ENCODE peak calls at places on chromosomes 12 and 14, in five cellular contexts. U is right cardiac atrium; S is NCI-H1436; G is AG09319; H is activated naive CD8-positive, alpha-beta T cell treated with anti-CD3 and anti-CD28 coated beads, Interleukin-2, amount 50 U/mL, for 24 hours. V is an unnamed sample.

GRCh38 chr14:36663404-36664321 is 2.0 kb downstream of the PAX9 start:
- DNase-seq in S (no peak), U (no peak), H (no peak), G (no peak), V (peak; percentile 29)

GRCh38 chr12:8077207-8077606 is 4.9 kb upstream of the NECAP1 start:
- DNase-seq in S (peak; percentile 10), H (no peak), G (no peak), U (no peak), V (no peak)

GRCh38 chr14:54486685-54487084 is 2.1 kb downstream of the GMFB start:
- DNase-seq in S (no peak), G (no peak), H (no peak), U (no peak), V (no peak)

GRCh38 chr14:99757331-99758070 is 35.7 kb upstream of the EML1 start:
- DNase-seq in H (no peak), S (no peak), U (no peak), G (peak; percentile 79), V (no peak)

GRCh38 chr14:64682173-64682710 is 22.0 kb upstream of the PLEKHG3 start:
- DNase-seq in H (no peak), G (peak; percentile 41), U (peak; percentile 88), S (no peak), V (peak; percentile 79)

GRCh38 chr12:98754095-98754494 is 109.0 kb downstream of the APAF1 start:
- DNase-seq in G (no peak), S (no peak), H (peak; percentile 14), U (no peak), V (no peak)

GRCh38 chr12:124515981-124516380 is 51.4 kb downstream of the NCOR2 start:
- DNase-seq in U (no peak), G (no peak), H (no peak), S (no peak), V (peak; percentile 64)

GRCh38 chr12:70393787-70394519 is 27.9 kb downstream of the KCNMB4 start:
- DNase-seq in U (no peak), G (no peak), S (no peak), H (no peak), V (no peak)

GRCh38 chr12:1618489-1618888 is 10.5 kb upstream of the WNT5B start:
- DNase-seq in H (no peak), S (no peak), U (no peak), G (no peak), V (no peak)

GRCh38 chr12:64883264-64884163 is 59.1 kb downstream of the TBC1D30 start:
- DNase-seq in H (no peak), S (no peak), U (no peak), G (no peak), V (no peak)

GRCh38 chr14:65281991-65282908 is 130.3 kb upstream of the FUT8 start:
- DNase-seq in U (no peak), S (no peak), H (no peak), G (no peak), V (no peak)

GRCh38 chr14:21268612-21269251 is 510 bp downstream of the HNRNPC start:
- DNase-seq in U (no peak), S (peak; percentile 41), H (peak; percentile 39), G (peak; percentile 36), V (no peak)

GRCh38 chr14:67526676-67527459 is 6.2 kb upstream of the PLEKHH1 start:
- DNase-seq in H (peak; percentile 34), U (peak; percentile 20), S (no peak), G (peak; percentile 10), V (no peak)

V was measured in left ventricle myocardium superior.